ENCODE peak calls at places on chromosome 19, in five cellular contexts. T is neuronal stem cell, J is mesenchymal stem cell, P is IMR-90, A is H9. X is an unnamed sample.

GRCh38 chr19:55546822-55547614 is 1.7 kb upstream of the SBK3 start:
- DNase-seq in J (peak; percentile 46), P (peak; percentile 84), A (no peak), T (no peak), X (no peak)

GRCh38 chr19:2274937-2275535 is 6.9 kb downstream of the PEAK3 start:
- DNase-seq in A (peak; percentile 82), P (peak; percentile 64), T (no peak), J (peak; percentile 79), X (peak; percentile 89)

GRCh38 chr19:38142176-38143035 is 81.6 kb downstream of the DPF1 start:
- DNase-seq in P (peak; percentile 28), J (peak; percentile 62), A (peak; percentile 85), T (peak; percentile 68), X (peak; percentile 86)

GRCh38 chr19:47045867-47046470 is 2.5 kb downstream of the TMEM160 start:
- DNase-seq in J (no peak), T (no peak), P (no peak), A (peak; percentile 31), X (no peak)

GRCh38 chr19:40687525-40688016 is 2.9 kb downstream of the NUMBL start:
- DNase-seq in J (no peak), P (peak; percentile 86), T (no peak), A (no peak), X (no peak)

GRCh38 chr19:53394522-53394973 is 401 bp upstream of the ZNF765 start:
- DNase-seq in A (peak; percentile 83), J (peak; percentile 76), T (no peak), P (peak; percentile 61), X (peak; percentile 92)

GRCh38 chr19:1847684-1848398 is 442 bp downstream of the REXO1 start:
- DNase-seq in A (no peak), J (peak; percentile 88), T (no peak), P (peak; percentile 40), X (peak; percentile 74)

GRCh38 chr19:8877854-8878705 is 45.9 kb downstream of the MBD3L1 start:
- DNase-seq in P (no peak), A (no peak), T (no peak), J (no peak), X (no peak)

GRCh38 chr19:47019431-47020041 is at the start of gene NPAS1:
- DNase-seq in P (no peak), A (peak; percentile 66), T (no peak), J (no peak), X (no peak)

GRCh38 chr19:3969435-3970312 is 1.2 kb downstream of the DAPK3 start:
- DNase-seq in A (peak; percentile 81), P (peak; percentile 82), T (peak; percentile 33), J (peak; percentile 87), X (peak; percentile 89)
- H2BK120ac ChIP-seq in A (peak overlapping the region; percentile 24), P (peak overlapping the region; percentile 90), T (no peak overlapping the region), J (peak overlapping the region; percentile 54), X (no peak overlapping the region)

DNA sequence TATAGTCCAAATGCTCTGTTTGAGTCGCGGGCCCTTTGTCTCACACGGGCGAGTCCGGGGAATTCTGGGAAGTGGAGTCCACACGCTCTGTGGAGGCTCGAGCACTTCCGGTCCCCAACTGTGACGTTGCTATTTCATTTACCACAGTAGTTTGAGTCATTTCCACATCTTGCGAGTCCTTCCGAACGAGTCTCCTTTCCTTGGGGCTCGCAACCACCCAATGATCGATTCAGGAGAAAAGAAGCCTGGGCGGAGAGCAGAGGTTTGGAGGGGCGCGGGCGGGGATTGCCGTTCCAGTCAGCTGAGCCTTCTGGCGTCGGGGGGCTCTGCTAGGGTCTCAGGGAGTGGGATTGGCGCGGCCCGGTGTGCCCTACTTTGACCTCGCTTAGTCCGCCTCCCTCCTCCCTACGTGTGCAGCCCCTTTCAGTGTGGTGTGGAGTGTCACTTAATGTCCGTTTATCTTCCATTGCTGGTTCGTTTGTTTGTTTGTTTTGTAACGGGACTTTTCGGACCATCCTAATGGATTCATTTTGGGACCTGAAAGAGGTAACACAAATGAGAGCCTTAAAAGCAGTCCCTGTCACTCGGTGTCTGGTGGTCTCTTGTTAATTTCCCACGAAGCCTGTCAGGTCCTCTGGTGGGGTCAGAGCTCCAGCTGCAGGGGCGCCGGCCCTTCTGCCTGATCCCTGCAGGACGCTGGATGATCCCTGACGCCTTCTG is at the start of gene ZNF222:
- DNase-seq in T (peak; percentile 59), P (peak; percentile 92), A (peak; percentile 76), J (peak; percentile 94), X (peak; percentile 87)
- H3K9ac ChIP-seq in T (peak within 1 kb of the TSS; percentile 81), P (peak within 1 kb of the TSS; percentile 80), A (peak within 1 kb of the TSS; percentile 87), J (peak within 1 kb of the TSS; percentile 98), X (peak within 1 kb of the TSS; percentile 85)

DNA sequence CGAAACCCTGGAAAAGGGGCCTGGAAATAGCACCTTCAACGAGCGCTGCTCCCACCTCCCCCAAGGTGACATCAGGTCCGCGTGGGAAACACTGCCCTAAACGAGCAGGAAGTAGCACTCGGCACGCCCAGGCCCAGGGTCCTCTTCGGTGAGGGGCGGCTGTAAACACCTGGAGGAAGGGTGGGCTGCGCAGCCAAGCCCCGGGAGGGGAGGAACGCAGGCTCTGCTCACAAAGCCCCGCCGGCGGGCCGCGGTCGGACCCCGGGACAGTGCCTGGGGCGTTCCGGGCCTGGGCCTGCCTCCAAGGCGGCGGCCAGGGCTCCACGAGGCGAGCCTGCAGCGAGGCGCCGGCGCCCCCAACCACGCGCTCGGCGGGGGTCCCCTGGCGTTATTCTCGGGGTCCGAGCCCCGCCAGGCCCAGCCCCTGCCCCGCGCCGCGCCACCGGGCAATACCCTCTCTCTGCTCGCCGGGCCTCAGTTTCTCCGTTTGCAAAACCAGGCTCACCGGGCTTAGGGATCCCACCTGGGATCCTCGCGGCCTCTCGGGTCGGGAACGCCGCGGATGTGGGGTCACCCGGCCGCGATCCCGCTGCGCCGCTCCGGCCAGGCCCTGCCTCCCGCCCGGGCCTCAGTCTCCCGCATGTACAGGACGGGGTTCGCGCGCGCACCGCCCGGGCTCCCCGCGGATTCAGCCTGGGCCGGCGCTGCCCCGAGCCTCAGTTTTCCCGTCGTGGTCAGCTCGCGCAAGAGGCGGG is 630 bp downstream of the RNF126 start:
- DNase-seq in J (peak; percentile 45), T (no peak), A (no peak), P (peak; percentile 38), X (peak; percentile 78)
- H2BK120ac ChIP-seq in J (peak overlapping the region; percentile 64), T (no peak overlapping the region), A (no peak overlapping the region), P (no peak overlapping the region), X (peak overlapping the region; percentile 28)

DNA sequence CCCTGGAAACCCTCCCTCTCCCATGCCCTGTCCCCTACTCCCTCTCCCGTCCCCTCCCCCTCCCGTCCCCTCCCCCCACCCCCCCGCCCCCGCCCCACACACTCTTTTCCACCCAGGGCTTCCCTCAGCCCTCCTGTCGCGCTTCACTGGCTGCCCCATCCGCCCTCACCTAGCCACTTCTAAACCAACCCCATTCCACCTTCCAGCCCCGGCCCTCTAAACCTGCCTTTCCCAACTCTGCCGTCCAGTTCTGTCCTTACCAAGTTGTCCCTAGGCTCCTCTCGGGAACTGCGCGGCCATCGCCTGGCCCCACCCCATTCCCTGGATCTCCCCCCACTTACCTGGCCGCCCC is 972 bp downstream of the RGL3 start:
- DNase-seq in P (no peak), J (no peak), A (no peak), T (no peak), X (no peak)
- H3K9ac ChIP-seq in P (no peak overlapping the region), J (no peak overlapping the region), A (peak overlapping the region; percentile 68), T (peak overlapping the region; percentile 77), X (peak overlapping the region; percentile 74)